ENCODE peak calls at places on chromosomes 6 and 20, in five cellular contexts. Y, U, C, D and J are unnamed samples.
A peak's percentile ranks its signal among the peaks of the same experiment; 100 is the strongest.

GRCh38 chr20:10427060-10427692 is 6.8 kb downstream of the MKKS start:
- DNase-seq in Y (no peak), U (peak; percentile 61), C (peak; percentile 69), D (peak; percentile 63), J (peak; percentile 75)

GRCh38 chr6:41088451-41088850 is 15.7 kb downstream of the NFYA start:
- DNase-seq in Y (no peak), U (no peak), C (peak; percentile 4), D (no peak), J (no peak)

GRCh38 chr6:108944707-108945685 is 96.8 kb downstream of the ARMC2 start:
- DNase-seq in Y (no peak), U (no peak), C (peak; percentile 79), D (peak; percentile 77), J (no peak)

GRCh38 chr6:96156425-96156824 is 140.7 kb downstream of the FUT9 start:
- DNase-seq in Y (no peak), U (no peak), C (no peak), D (no peak), J (no peak)

GRCh38 chr6:158018370-158018771 is 36.7 kb downstream of the SYNJ2 start:
- DNase-seq in Y (no peak), U (no peak), C (no peak), D (no peak), J (no peak)

GRCh38 chr6:117317261-117317660 is 51.9 kb downstream of the VGLL2 start:
- DNase-seq in Y (no peak), U (peak; percentile 54), C (peak; percentile 2), D (no peak), J (no peak)

GRCh38 chr6:12969933-12970332 is 253.4 kb downstream of the PHACTR1 start:
- DNase-seq in Y (no peak), U (no peak), C (no peak), D (no peak), J (no peak)

GRCh38 chr6:143040018-143040417 is 20.7 kb upstream of the AIG1 start:
- DNase-seq in Y (no peak), U (no peak), C (no peak), D (no peak), J (no peak)

GRCh38 chr20:47281376-47281775 is 75.1 kb downstream of the ZMYND8 start:
- DNase-seq in Y (no peak), U (no peak), C (no peak), D (no peak), J (no peak)

GRCh38 chr20:3406481-3407425 is 716 bp downstream of the DNAAF9 start:
- DNase-seq in Y (no peak), U (peak; percentile 60), C (peak; percentile 37), D (peak; percentile 42), J (peak; percentile 64)

GRCh38 chr6:132357120-132357519 is 44.2 kb downstream of the MOXD1 start:
- DNase-seq in Y (no peak), U (no peak), C (no peak), D (no peak), J (no peak)

GRCh38 chr20:41149679-41150131 is 12.4 kb downstream of the PLCG1 start:
- DNase-seq in Y (no peak), U (no peak), C (peak; percentile 17), D (no peak), J (no peak)

GRCh38 chr20:12414446-12415274 is 497.0 kb downstream of the BTBD3 start:
- DNase-seq in Y (no peak), U (no peak), C (no peak), D (no peak), J (no peak)

GRCh38 chr6:17869010-17869752 is 118.3 kb downstream of the KIF13A start:
- DNase-seq in Y (no peak), U (no peak), C (no peak), D (no peak), J (no peak)

GRCh38 chr20:7967199-7967844 is 27.1 kb upstream of the HAO1 start:
- DNase-seq in Y (no peak), U (no peak), C (peak; percentile 17), D (no peak), J (no peak)

GRCh38 chr20:45097485-45098095 is 3.3 kb downstream of the KCNS1 start:
- DNase-seq in Y (peak; percentile 85), U (no peak), C (no peak), D (no peak), J (no peak)

GRCh38 chr6:109360281-109360680 is 22.0 kb downstream of the CD164 start:
- DNase-seq in Y (no peak), U (no peak), C (no peak), D (no peak), J (no peak)

GRCh38 chr6:132445201-132445951 is 44.1 kb upstream of the MOXD1 start:
- DNase-seq in Y (no peak), U (no peak), C (peak; percentile 79), D (no peak), J (no peak)

GRCh38 chr6:53134601-53135235 is 13.9 kb downstream of the GCM1 start:
- DNase-seq in Y (no peak), U (no peak), C (no peak), D (no peak), J (no peak)

GRCh38 chr6:119727504-119728219 is 378.1 kb upstream of the MAN1A1 start:
- DNase-seq in Y (peak; percentile 11), U (no peak), C (no peak), D (no peak), J (peak; percentile 87)

GRCh38 chr6:103872683-103873082 is 987.0 kb downstream of the HACE1 start:
- DNase-seq in Y (no peak), U (peak; percentile 69), C (no peak), D (no peak), J (no peak)

GRCh38 chr6:157656437-157657005 is 166.5 kb upstream of the SNX9 start:
- DNase-seq in Y (no peak), U (no peak), C (peak; percentile 26), D (no peak), J (no peak)

GRCh38 chr6:19806971-19807396 is 30.2 kb upstream of the ID4 start:
- DNase-seq in Y (peak; percentile 67), U (no peak), C (no peak), D (no peak), J (no peak)

GRCh38 chr20:51190783-51191180 is 167.9 kb upstream of the KCNG1 start:
- DNase-seq in Y (no peak), U (no peak), C (peak; percentile 45), D (no peak), J (no peak)

GRCh38 chr20:13288357-13288756 is 67.3 kb downstream of the ISM1 start:
- DNase-seq in Y (peak; percentile 49), U (no peak), C (no peak), D (no peak), J (no peak)

GRCh38 chr6:105526198-105526872 is 123.5 kb upstream of the PREP start:
- DNase-seq in Y (no peak), U (no peak), C (no peak), D (no peak), J (no peak)
- H3K27ac ChIP-seq in Y (no peak overlapping the region), U (no peak overlapping the region), C (no peak overlapping the region), D (no peak overlapping the region), J (no peak overlapping the region)

GRCh38 chr6:42136508-42137191 is 5.8 kb downstream of the C6orf132 start:
- DNase-seq in Y (peak; percentile 45), U (peak; percentile 90), C (peak; percentile 76), D (no peak), J (peak; percentile 91)

GRCh38 chr6:42138630-42139619 is 3.5 kb downstream of the C6orf132 start:
- DNase-seq in Y (no peak), U (peak; percentile 81), C (no peak), D (no peak), J (peak; percentile 73)

GRCh38 chr6:42137192-42137753 is 5.1 kb downstream of the C6orf132 start:
- DNase-seq in Y (no peak), U (no peak), C (no peak), D (no peak), J (peak; percentile 87)

GRCh38 chr6:42140051-42140450 is 2.4 kb downstream of the C6orf132 start:
- DNase-seq in Y (no peak), U (no peak), C (no peak), D (no peak), J (no peak)

DNA sequence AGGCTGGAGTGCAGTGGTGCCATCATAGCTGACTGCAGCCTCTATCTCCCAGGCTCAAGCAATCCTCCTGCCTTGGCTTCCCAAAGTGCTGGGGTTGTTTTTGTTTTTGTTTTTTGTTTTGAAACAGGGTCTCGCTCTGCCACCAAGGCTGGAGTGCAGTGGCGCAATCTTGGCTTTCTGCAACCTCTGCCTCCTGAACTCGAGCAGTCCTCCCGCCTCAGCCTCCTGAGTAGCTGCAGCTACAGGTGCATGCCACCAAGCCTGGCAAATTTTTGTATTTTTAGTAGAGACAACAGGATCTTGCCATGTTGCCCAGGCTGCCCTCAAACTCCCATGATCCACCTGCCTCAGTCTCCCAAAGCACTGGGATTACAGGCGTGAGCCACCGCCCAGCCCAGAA is 4.2 kb downstream of the C6orf132 start:
- DNase-seq in Y (no peak), U (no peak), C (no peak), D (no peak), J (no peak)
- H3K27ac ChIP-seq in Y (no peak overlapping the region), U (no peak overlapping the region), C (no peak overlapping the region), D (no peak overlapping the region), J (no peak overlapping the region)

GRCh38 chr6:166032366-166033171 is 135.1 kb downstream of the TBXT start:
- DNase-seq in Y (no peak), U (peak; percentile 51), C (peak; percentile 93), D (peak; percentile 38), J (peak; percentile 86)
- H3K27ac ChIP-seq in Y (no peak overlapping the region), U (no peak overlapping the region), C (peak overlapping the region; percentile 68), D (no peak overlapping the region), J (no peak overlapping the region)

DNA sequence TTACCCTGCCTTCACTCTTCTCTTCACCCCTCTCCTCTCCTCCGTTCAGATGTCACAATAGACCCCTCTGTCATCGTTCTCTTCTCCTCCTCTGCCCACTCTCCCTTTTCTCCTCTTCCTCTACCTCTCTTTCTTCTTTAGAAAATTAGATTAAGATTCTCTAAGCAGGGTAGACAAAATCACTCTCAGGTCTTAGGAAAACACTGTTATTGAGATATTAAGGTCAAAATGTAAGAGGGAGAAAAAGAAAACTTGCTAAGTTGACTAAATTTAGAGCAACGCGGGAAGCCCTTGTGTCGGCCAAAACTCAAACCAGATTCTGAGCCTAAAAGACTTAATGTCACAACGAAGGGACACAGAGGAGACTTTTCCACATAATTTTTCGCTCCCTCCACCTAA is 22.1 kb upstream of the ZNF184 start:
- DNase-seq in Y (no peak), U (peak; percentile 49), C (no peak), D (no peak), J (no peak)
- H3K27ac ChIP-seq in Y (no peak overlapping the region), U (no peak overlapping the region), C (peak overlapping the region; percentile 0), D (no peak overlapping the region), J (no peak overlapping the region)

DNA sequence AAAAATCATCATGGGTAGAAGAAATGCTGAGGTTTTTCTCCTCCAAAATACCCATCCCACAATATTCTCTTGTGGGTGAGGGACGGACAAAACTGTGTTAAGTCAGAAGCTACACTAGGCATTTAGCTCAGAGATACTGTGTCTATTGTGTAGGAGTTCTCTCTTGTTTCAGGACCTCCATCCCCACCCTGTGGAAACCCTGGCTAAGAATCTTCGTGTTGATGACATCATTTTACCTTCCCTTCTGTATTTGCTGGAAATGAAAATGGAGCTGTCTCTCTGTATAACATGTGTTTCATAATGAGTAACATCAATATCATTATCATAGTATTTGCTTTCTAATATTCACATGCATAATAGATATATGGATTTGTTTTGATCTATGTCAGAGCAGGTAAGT is 1193.0 kb upstream of the CITED2 start:
- DNase-seq in Y (no peak), U (peak; percentile 7), C (no peak), D (no peak), J (no peak)
- H3K27ac ChIP-seq in Y (no peak overlapping the region), U (no peak overlapping the region), C (no peak overlapping the region), D (no peak overlapping the region), J (no peak overlapping the region)